ENCODE peak calls at places on chromosomes 12 and 14, in seven cellular contexts. V, J, L, N, G, A and Q are unnamed samples.

GRCh38 chr14:28676481-28676880 is 90.1 kb upstream of the FOXG1 start:
- DNase-seq in G (peak; percentile 96), V (no peak), L (no peak), A (no peak), J (no peak), N (no peak), Q (no peak)

GRCh38 chr12:72369560-72369959 is 97.4 kb downstream of the TRHDE start:
- DNase-seq in N (no peak), L (no peak), G (no peak), A (no peak), J (no peak), V (no peak), Q (no peak)

GRCh38 chr14:37246427-37246829 is 48.7 kb downstream of the MIPOL1 start:
- DNase-seq in J (peak; percentile 74), G (peak; percentile 21), A (no peak), L (no peak), N (peak; percentile 86), V (peak; percentile 73), Q (no peak)

GRCh38 chr14:64937821-64938193 is 4.7 kb downstream of the GPX2 start:
- DNase-seq in L (no peak), G (no peak), J (peak; percentile 26), N (peak; percentile 63), V (peak; percentile 15), A (no peak), Q (no peak)

GRCh38 chr12:109612975-109613502 is 39.4 kb downstream of the MVK start:
- DNase-seq in J (peak; percentile 21), L (no peak), N (peak; percentile 41), V (peak; percentile 37), A (no peak), G (peak; percentile 29), Q (no peak)

GRCh38 chr14:51704465-51705050 is 52.8 kb downstream of the FRMD6 start:
- DNase-seq in N (no peak), V (no peak), J (no peak), A (no peak), G (no peak), L (no peak), Q (no peak)

GRCh38 chr12:116431677-116432300 is 127.4 kb upstream of the MAP1LC3B2 start:
- DNase-seq in L (no peak), G (no peak), J (no peak), N (no peak), A (no peak), V (no peak), Q (no peak)

GRCh38 chr12:11801643-11802042 is 152.2 kb downstream of the ETV6 start:
- DNase-seq in N (no peak), A (no peak), G (peak; percentile 76), V (no peak), L (no peak), J (no peak), Q (no peak)

GRCh38 chr12:58592817-58593216 is 327.5 kb downstream of the LRIG3 start:
- DNase-seq in J (no peak), G (no peak), N (no peak), A (no peak), V (no peak), L (no peak), Q (no peak)

GRCh38 chr14:90842726-90843125 is 26.5 kb upstream of the TTC7B start:
- DNase-seq in V (no peak), L (no peak), N (no peak), G (no peak), J (peak; percentile 18), A (no peak), Q (no peak)

GRCh38 chr14:69090187-69090789 is 62.6 kb downstream of the DCAF5 start:
- DNase-seq in A (peak; percentile 12), J (peak; percentile 53), V (peak; percentile 41), L (peak; percentile 29), G (peak; percentile 55), N (peak; percentile 33), Q (no peak)

GRCh38 chr14:66234411-66234810 is 251.8 kb upstream of the CCDC196 start:
- DNase-seq in J (no peak), G (no peak), N (no peak), A (no peak), L (no peak), V (no peak), Q (no peak)

GRCh38 chr14:88352299-88353097 is 29.4 kb upstream of the KCNK10 start:
- DNase-seq in G (peak; percentile 65), N (no peak), L (no peak), A (no peak), J (peak; percentile 60), V (peak; percentile 92), Q (no peak)

GRCh38 chr12:19130224-19131019 is 889 bp downstream of the PLEKHA5 start:
- DNase-seq in A (peak; percentile 11), V (peak; percentile 52), J (peak; percentile 32), N (no peak), L (no peak), G (peak; percentile 39), Q (no peak)

GRCh38 chr12:75747572-75747995 is 236.2 kb upstream of the KRR1 start:
- DNase-seq in V (no peak), N (no peak), G (peak; percentile 84), A (no peak), L (no peak), J (peak; percentile 58), Q (no peak)

GRCh38 chr12:85626031-85626781 is 210.0 kb downstream of the RASSF9 start:
- DNase-seq in L (no peak), A (no peak), G (peak; percentile 79), N (no peak), J (peak; percentile 90), V (no peak), Q (no peak)

GRCh38 chr14:54769955-54770863 is 132.4 kb downstream of the GCH1 start:
- DNase-seq in J (no peak), G (no peak), L (no peak), V (no peak), N (no peak), A (no peak), Q (no peak)

GRCh38 chr14:52862652-52863338 is 71.4 kb upstream of the GNPNAT1 start:
- DNase-seq in N (no peak), L (no peak), A (no peak), J (peak; percentile 93), G (peak; percentile 35), V (no peak), Q (no peak)

GRCh38 chr12:3538691-3539030 is 47.7 kb downstream of the PRMT8 start:
- DNase-seq in V (peak; percentile 37), L (no peak), G (no peak), N (no peak), A (no peak), J (no peak), Q (no peak)

GRCh38 chr14:100056964-100057817 is 8.0 kb upstream of the EVL start:
- DNase-seq in N (no peak), J (peak; percentile 61), V (no peak), G (peak; percentile 29), A (no peak), L (peak; percentile 67), Q (no peak)

GRCh38 chr14:102655154-102655553 is 62.7 kb downstream of the RCOR1 start:
- DNase-seq in A (no peak), L (no peak), V (no peak), G (peak; percentile 52), J (peak; percentile 44), N (peak; percentile 74), Q (no peak)

GRCh38 chr12:59736786-59737185 is 141.0 kb downstream of the SLC16A7 start:
- DNase-seq in A (no peak), G (peak; percentile 73), V (peak; percentile 26), N (no peak), J (peak; percentile 68), L (no peak), Q (no peak)

GRCh38 chr14:88277205-88277604 is 45.9 kb downstream of the KCNK10 start:
- DNase-seq in A (no peak), L (no peak), N (no peak), J (no peak), V (no peak), G (no peak), Q (no peak)

GRCh38 chr12:113568021-113568420 is 96.3 kb upstream of the LHX5 start:
- DNase-seq in A (no peak), G (no peak), J (no peak), L (no peak), N (no peak), V (no peak), Q (no peak)

GRCh38 chr14:89543420-89543790 is 126.4 kb upstream of the FOXN3 start:
- DNase-seq in L (no peak), J (no peak), G (no peak), N (no peak), V (no peak), A (no peak), Q (no peak)

GRCh38 chr12:13288501-13288900 is 92.0 kb downstream of the EMP1 start:
- DNase-seq in V (peak; percentile 60), J (peak; percentile 47), N (no peak), A (no peak), L (no peak), G (no peak), Q (no peak)

GRCh38 chr14:49966304-49966809 is 73.5 kb downstream of the ARF6 start:
- DNase-seq in L (no peak), G (no peak), V (no peak), N (peak; percentile 84), J (peak; percentile 47), A (no peak), Q (no peak)

GRCh38 chr12:123540899-123541662 is 7.6 kb upstream of the RILPL1 start:
- DNase-seq in L (no peak), A (no peak), V (no peak), J (no peak), G (no peak), N (peak; percentile 49), Q (no peak)
- H3K4me1 ChIP-seq in L (no peaks in the 10 kb centered on the region), A (no peaks in the 10 kb centered on the region), V (peaks cover 1% of the 10 kb centered on the region), J (no peaks in the 10 kb centered on the region), G (peaks cover 3% of the 10 kb centered on the region), N (peaks cover 38% of the 10 kb centered on the region), Q (no peaks in the 10 kb centered on the region)

DNA sequence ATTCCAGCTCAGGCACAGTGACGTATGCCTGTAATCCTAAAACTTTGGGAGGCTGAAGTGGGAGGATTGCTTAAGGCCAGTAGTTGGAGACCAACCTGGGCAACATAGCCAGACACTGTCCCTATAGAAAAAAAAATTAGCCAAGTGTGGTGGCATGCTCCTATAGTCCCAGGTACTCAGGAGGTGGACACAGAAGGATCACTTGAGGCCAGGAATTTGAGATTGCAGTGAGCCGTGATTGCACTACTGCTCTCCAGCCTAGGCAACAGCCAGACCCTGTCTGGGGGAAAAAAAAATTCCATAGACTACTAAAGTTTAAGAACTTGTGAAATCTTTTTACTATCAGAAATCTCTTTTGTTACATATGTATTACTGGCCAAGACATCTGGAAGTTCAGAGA is 6.6 kb downstream of the FAM177A1 start:
- DNase-seq in G (no peak), J (no peak), A (no peak), V (no peak), N (no peak), L (no peak), Q (no peak)
- H3K36me3 ChIP-seq in G (peaks cover 7% of the 10 kb centered on the region), J (peaks cover 8% of the 10 kb centered on the region), A (peaks cover 65% of the 10 kb centered on the region), V (no peaks in the 10 kb centered on the region), N (peaks cover 8% of the 10 kb centered on the region), L (peaks cover 4% of the 10 kb centered on the region), Q (peaks cover 10% of the 10 kb centered on the region)

DNA sequence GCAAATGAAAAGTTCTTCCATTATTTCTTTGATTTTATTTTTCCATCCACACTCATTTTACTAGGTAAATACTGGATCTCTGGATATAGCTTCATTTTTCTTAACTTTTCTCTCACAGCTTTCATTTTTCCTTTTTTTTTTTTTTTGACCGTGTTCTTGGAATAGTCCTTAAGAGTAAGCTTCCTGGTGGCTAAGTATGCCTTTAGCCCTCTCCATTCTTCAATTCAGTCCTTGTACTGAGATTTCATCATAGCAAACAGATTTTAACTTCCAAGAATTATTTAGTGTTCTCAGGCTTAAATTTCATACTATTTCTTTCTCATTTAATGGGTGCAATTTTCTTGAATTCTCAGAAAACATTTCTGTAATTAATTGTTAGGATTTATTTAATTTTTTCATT is 101.8 kb downstream of the SLC38A4 start:
- DNase-seq in L (no peak), J (no peak), V (no peak), A (no peak), G (no peak), N (no peak), Q (no peak)
- H3K4me3 ChIP-seq in L (no peak overlapping the region), J (no peak overlapping the region), V (no peak overlapping the region), A (no peak overlapping the region), G (no peak overlapping the region), N (no peak overlapping the region), Q (no peak overlapping the region)

GRCh38 chr14:104695660-104696000 is 6.2 kb downstream of the INF2 start:
- DNase-seq in G (no peak), N (no peak), L (no peak), A (no peak), J (no peak), V (no peak), Q (no peak)
- H3K4me1 ChIP-seq in G (peaks cover 78% of the 10 kb centered on the region), N (peaks cover 22% of the 10 kb centered on the region), L (peaks cover 45% of the 10 kb centered on the region), A (no peaks in the 10 kb centered on the region), J (peaks cover 20% of the 10 kb centered on the region), V (no peaks in the 10 kb centered on the region), Q (peaks cover 58% of the 10 kb centered on the region)